ENCODE peak calls at places on chromosomes 5 and 9, in four cellular contexts. One of them, this sample, is unnamed. For H3K36me3, the result is how much of the 10 kb centered on the place peaks cover.

GRCh38 chr5:181156758-181157157 is 9.4 kb downstream of the OR2V2 start:
- DNase-seq in H1: no peak
- DNase-seq in GM12878: no peak
- DNase-seq in HepG2: no peak
- DNase-seq in this sample: no peak

GRCh38 chr5:131264453-131265200 is 774 bp downstream of the CDC42SE2 start:
- DNase-seq in HepG2: no peak
- DNase-seq in H1: peak
- DNase-seq in GM12878: no peak
- DNase-seq in this sample: no peak

GRCh38 chr9:33287087-33287490 is 3.2 kb upstream of the NFX1 start:
- DNase-seq in GM12878: no peak
- DNase-seq in H1: peak
- DNase-seq in HepG2: peak
- DNase-seq in this sample: no peak

GRCh38 chr5:170746081-170746951 is 37.2 kb upstream of the GABRP start:
- DNase-seq in GM12878: no peak
- DNase-seq in H1: peak
- DNase-seq in HepG2: no peak
- DNase-seq in this sample: no peak

GRCh38 chr5:161547573-161548471 is 1.3 kb upstream of the GABRB2 start:
- DNase-seq in HepG2: no peak
- DNase-seq in H1: peak
- DNase-seq in GM12878: no peak
- DNase-seq in this sample: no peak

GRCh38 chr5:35185518-35185917 is 44.8 kb downstream of the PRLR start:
- DNase-seq in HepG2: peak
- DNase-seq in H1: no peak
- DNase-seq in GM12878: no peak
- DNase-seq in this sample: no peak

GRCh38 chr5:178778919-178779318 is 48.5 kb upstream of the ZNF354A start:
- DNase-seq in HepG2: peak
- DNase-seq in GM12878: no peak
- DNase-seq in H1: no peak
- DNase-seq in this sample: no peak

GRCh38 chr5:35436441-35437057 is 181.1 kb upstream of the SPEF2 start:
- DNase-seq in HepG2: peak
- DNase-seq in H1: no peak
- DNase-seq in GM12878: no peak
- DNase-seq in this sample: peak

GRCh38 chr9:13078164-13078563 is 201.3 kb downstream of the MPDZ start:
- DNase-seq in GM12878: no peak
- DNase-seq in HepG2: no peak
- DNase-seq in H1: no peak
- DNase-seq in this sample: no peak

GRCh38 chr5:15823413-15823812 is 323.4 kb downstream of the FBXL7 start:
- DNase-seq in GM12878: no peak
- DNase-seq in HepG2: no peak
- DNase-seq in H1: no peak
- DNase-seq in this sample: no peak

GRCh38 chr5:78763659-78764189 is 115.2 kb upstream of the LHFPL2 start:
- DNase-seq in H1: no peak
- DNase-seq in GM12878: peak
- DNase-seq in HepG2: no peak
- DNase-seq in this sample: no peak

GRCh38 chr5:36045895-36046294 is 20.8 kb downstream of the UGT3A2 start:
- DNase-seq in HepG2: no peak
- DNase-seq in H1: no peak
- DNase-seq in GM12878: no peak
- DNase-seq in this sample: no peak

GRCh38 chr5:59207416-59207815 is 624.5 kb downstream of the RAB3C start:
- DNase-seq in HepG2: no peak
- DNase-seq in GM12878: no peak
- DNase-seq in H1: no peak
- DNase-seq in this sample: no peak

GRCh38 chr5:178289438-178289837 is 56.8 kb upstream of the PHYKPL start:
- DNase-seq in GM12878: no peak
- DNase-seq in HepG2: no peak
- DNase-seq in H1: no peak
- DNase-seq in this sample: no peak

GRCh38 chr5:132020568-132021339 is 9.3 kb upstream of the ACSL6 start:
- DNase-seq in HepG2: no peak
- DNase-seq in H1: peak
- DNase-seq in GM12878: no peak
- DNase-seq in this sample: no peak

GRCh38 chr5:136053336-136054121 is 24.7 kb downstream of the TGFBI start:
- DNase-seq in H1: no peak
- DNase-seq in HepG2: peak
- DNase-seq in GM12878: no peak
- DNase-seq in this sample: peak

GRCh38 chr9:107488400-107489143 is 997 bp downstream of the KLF4 start:
- DNase-seq in H1: peak
- DNase-seq in GM12878: no peak
- DNase-seq in HepG2: no peak
- DNase-seq in this sample: no peak

GRCh38 chr9:91101598-91102168 is 260.0 kb downstream of the AUH start:
- DNase-seq in H1: no peak
- DNase-seq in GM12878: no peak
- DNase-seq in HepG2: no peak
- DNase-seq in this sample: no peak

GRCh38 chr5:27450607-27451006 is 412.2 kb upstream of the CDH9 start:
- DNase-seq in GM12878: no peak
- DNase-seq in HepG2: no peak
- DNase-seq in H1: no peak
- DNase-seq in this sample: no peak
- TF ChIP-seq SUZ12 in GM12878: no peak
- TF ChIP-seq SUZ12 in HepG2: no peak
- TF ChIP-seq SUZ12 in H1: no peak
- TF ChIP-seq SUZ12 in this sample: no peak

GRCh38 chr9:131273791-131274673 is 2.3 kb downstream of the FAM78A start:
- DNase-seq in H1: no peak
- DNase-seq in GM12878: no peak
- DNase-seq in HepG2: no peak
- DNase-seq in this sample: no peak
- H3K4me3 ChIP-seq in H1: no peak
- H3K4me3 ChIP-seq in GM12878: peak
- H3K4me3 ChIP-seq in HepG2: peak
- H3K4me3 ChIP-seq in this sample: no peak

GRCh38 chr9:134483361-134484184 is 157.3 kb downstream of the RXRA start:
- DNase-seq in H1: no peak
- DNase-seq in GM12878: no peak
- DNase-seq in HepG2: no peak
- DNase-seq in this sample: no peak

GRCh38 chr9:134482226-134482625 is 156.0 kb downstream of the RXRA start:
- DNase-seq in H1: no peak
- DNase-seq in GM12878: no peak
- DNase-seq in HepG2: no peak
- DNase-seq in this sample: no peak

GRCh38 chr9:134485653-134486052 is 155.9 kb upstream of the COL5A1 start:
- DNase-seq in H1: no peak
- DNase-seq in HepG2: no peak
- DNase-seq in GM12878: peak
- DNase-seq in this sample: no peak

GRCh38 chr9:134486127-134486995 is 155.2 kb upstream of the COL5A1 start:
- DNase-seq in HepG2: no peak
- DNase-seq in H1: no peak
- DNase-seq in GM12878: no peak
- DNase-seq in this sample: no peak

GRCh38 chr9:134484479-134484878 is 157.1 kb upstream of the COL5A1 start:
- DNase-seq in HepG2: no peak
- DNase-seq in GM12878: no peak
- DNase-seq in H1: no peak
- DNase-seq in this sample: no peak
- H3K36me3 ChIP-seq in HepG2: under half
- H3K36me3 ChIP-seq in GM12878: under half
- H3K36me3 ChIP-seq in H1: under half
- H3K36me3 ChIP-seq in this sample: under half

GRCh38 chr9:73916016-73916673 is 581.0 kb upstream of the RORB start:
- DNase-seq in HepG2: peak
- DNase-seq in H1: peak
- DNase-seq in GM12878: no peak
- DNase-seq in this sample: peak
- TF ChIP-seq SUZ12 in HepG2: no peak
- TF ChIP-seq SUZ12 in H1: no peak
- TF ChIP-seq SUZ12 in GM12878: no peak
- TF ChIP-seq SUZ12 in this sample: no peak

GRCh38 chr9:85729882-85730281 is 11.9 kb downstream of the AGTPBP1 start:
- DNase-seq in H1: no peak
- DNase-seq in HepG2: no peak
- DNase-seq in GM12878: no peak
- DNase-seq in this sample: no peak
- H3K4me3 ChIP-seq in H1: no peak
- H3K4me3 ChIP-seq in HepG2: no peak
- H3K4me3 ChIP-seq in GM12878: no peak
- H3K4me3 ChIP-seq in this sample: no peak

This sample was measured in NT2/D1.